ENCODE peak calls at places on chromosomes 1 and 21, in four cellular contexts. One of them, this sample, is unnamed.

GRCh38 chr1:219533280-219533679 is 79.6 kb downstream of the ZC3H11B start:
- DNase-seq in tibial nerve: peak; percentile 75
- DNase-seq in tibial artery: peak; percentile 55
- DNase-seq in lung: no peak
- DNase-seq in this sample: no peak

GRCh38 chr1:230753191-230753585 is 6.0 kb downstream of the CAPN9 start:
- DNase-seq in tibial nerve: no peak
- DNase-seq in tibial artery: no peak
- DNase-seq in lung: no peak
- DNase-seq in this sample: no peak

GRCh38 chr1:214117780-214118179 is 130.0 kb downstream of the PROX1 start:
- DNase-seq in tibial artery: no peak
- DNase-seq in tibial nerve: no peak
- DNase-seq in lung: no peak
- DNase-seq in this sample: no peak

GRCh38 chr21:33936221-33937038 is 20.8 kb upstream of the ATP5PO start:
- DNase-seq in lung: peak; percentile 64
- DNase-seq in tibial nerve: peak; percentile 37
- DNase-seq in tibial artery: peak; percentile 60
- DNase-seq in this sample: no peak

GRCh38 chr1:116491985-116492811 is 78.6 kb downstream of the CD58 start:
- DNase-seq in tibial nerve: no peak
- DNase-seq in tibial artery: no peak
- DNase-seq in lung: no peak
- DNase-seq in this sample: no peak

GRCh38 chr1:169148472-169149252 is 42.2 kb downstream of the ATP1B1 start:
- DNase-seq in tibial nerve: no peak
- DNase-seq in tibial artery: no peak
- DNase-seq in lung: no peak
- DNase-seq in this sample: no peak

GRCh38 chr1:243236604-243237252 is 18.4 kb downstream of the CEP170 start:
- DNase-seq in tibial artery: no peak
- DNase-seq in tibial nerve: no peak
- DNase-seq in lung: no peak
- DNase-seq in this sample: no peak

GRCh38 chr1:153536618-153537375 is 1.0 kb upstream of the S100A6 start:
- DNase-seq in tibial artery: peak; percentile 43
- DNase-seq in lung: peak; percentile 72
- DNase-seq in tibial nerve: no peak
- DNase-seq in this sample: no peak

GRCh38 chr1:100862591-100862990 is 32.1 kb downstream of the EXTL2 start:
- DNase-seq in tibial artery: no peak
- DNase-seq in lung: no peak
- DNase-seq in tibial nerve: no peak
- DNase-seq in this sample: no peak

GRCh38 chr1:30787856-30788495 is 30.4 kb upstream of the LAPTM5 start:
- DNase-seq in tibial artery: no peak
- DNase-seq in tibial nerve: no peak
- DNase-seq in lung: no peak
- DNase-seq in this sample: no peak

GRCh38 chr1:205310981-205311704 is 10.4 kb downstream of the NUAK2 start:
- DNase-seq in tibial artery: no peak
- DNase-seq in lung: no peak
- DNase-seq in tibial nerve: no peak
- DNase-seq in this sample: no peak

GRCh38 chr21:34367320-34367935 is 3.6 kb downstream of the KCNE2 start:
- DNase-seq in tibial nerve: peak; percentile 77
- DNase-seq in tibial artery: peak; percentile 58
- DNase-seq in lung: no peak
- DNase-seq in this sample: peak; percentile 47

GRCh38 chr21:45333583-45334121 is 46.0 kb upstream of the POFUT2 start:
- DNase-seq in lung: no peak
- DNase-seq in tibial nerve: no peak
- DNase-seq in tibial artery: no peak
- DNase-seq in this sample: no peak

GRCh38 chr1:225482489-225482950 is 54.7 kb upstream of the LBR start:
- DNase-seq in tibial nerve: no peak
- DNase-seq in tibial artery: no peak
- DNase-seq in lung: no peak
- DNase-seq in this sample: no peak

DNA sequence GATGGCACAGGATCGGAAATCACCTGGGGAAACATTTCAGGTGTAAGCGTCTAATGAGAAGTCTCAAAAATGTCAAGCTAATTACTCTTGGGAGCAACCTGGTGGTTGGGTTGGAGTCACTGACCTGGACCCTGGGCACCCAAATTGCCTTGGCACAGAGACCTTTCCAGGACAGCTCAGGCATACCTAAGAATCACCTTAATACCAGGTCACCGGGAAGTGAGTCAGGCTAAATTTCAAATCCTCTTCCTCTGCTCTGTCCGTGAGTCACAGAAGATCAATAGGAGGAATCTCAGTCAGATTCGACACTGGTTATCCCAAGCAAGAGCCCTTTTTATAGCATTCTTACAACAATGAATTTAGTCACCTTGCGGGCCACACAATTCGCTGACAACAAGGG is 179.6 kb upstream of the CAMK1G start:
- DNase-seq in lung: no peak
- DNase-seq in tibial artery: no peak
- DNase-seq in tibial nerve: no peak
- DNase-seq in this sample: no peak
- H3K4me3 ChIP-seq in lung: no peak overlapping the region
- H3K4me3 ChIP-seq in tibial artery: no peak overlapping the region
- H3K4me3 ChIP-seq in tibial nerve: no peak overlapping the region
- H3K4me3 ChIP-seq in this sample: no peak overlapping the region

DNA sequence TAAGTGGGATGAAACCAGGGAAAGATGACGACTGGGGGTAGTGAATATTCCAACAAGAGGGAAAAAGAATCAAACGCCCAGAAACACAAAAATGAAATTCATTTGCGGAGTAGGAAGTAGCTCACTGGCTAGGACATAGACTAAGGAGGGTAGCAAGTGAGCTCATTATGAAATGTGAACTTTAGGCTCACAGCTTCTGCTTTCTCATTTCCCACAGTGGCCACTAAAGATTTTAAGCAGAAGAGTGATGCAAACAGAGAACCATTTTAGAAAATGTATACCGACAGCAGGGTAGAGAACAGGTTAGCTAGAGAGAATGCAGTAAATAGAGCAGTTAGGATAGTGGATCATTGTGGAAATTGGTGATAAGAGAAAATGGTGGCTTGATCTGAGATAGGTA is 3.5 kb downstream of the CD48 start:
- DNase-seq in tibial artery: no peak
- DNase-seq in lung: no peak
- DNase-seq in tibial nerve: no peak
- DNase-seq in this sample: no peak
- H3K4me3 ChIP-seq in tibial artery: no peak overlapping the region
- H3K4me3 ChIP-seq in lung: no peak overlapping the region
- H3K4me3 ChIP-seq in tibial nerve: peak overlapping the region; percentile 6
- H3K4me3 ChIP-seq in this sample: no peak overlapping the region

GRCh38 chr1:98515744-98516143 is 145.8 kb upstream of the SNX7 start:
- DNase-seq in tibial artery: no peak
- DNase-seq in tibial nerve: no peak
- DNase-seq in lung: no peak
- DNase-seq in this sample: no peak
- H3K4me3 ChIP-seq in tibial artery: no peak overlapping the region
- H3K4me3 ChIP-seq in tibial nerve: no peak overlapping the region
- H3K4me3 ChIP-seq in lung: no peak overlapping the region
- H3K4me3 ChIP-seq in this sample: no peak overlapping the region

GRCh38 chr1:109385417-109385816 is 12.3 kb downstream of the SORT1 start:
- DNase-seq in tibial artery: peak; percentile 78
- DNase-seq in lung: no peak
- DNase-seq in tibial nerve: peak; percentile 72
- DNase-seq in this sample: no peak
- H3K4me3 ChIP-seq in tibial artery: no peak overlapping the region
- H3K4me3 ChIP-seq in lung: no peak overlapping the region
- H3K4me3 ChIP-seq in tibial nerve: no peak overlapping the region
- H3K4me3 ChIP-seq in this sample: no peak overlapping the region

GRCh38 chr1:160522622-160523345 is at the start of gene SLAMF6:
- DNase-seq in lung: no peak
- DNase-seq in tibial artery: no peak
- DNase-seq in tibial nerve: no peak
- DNase-seq in this sample: no peak
- H3K4me3 ChIP-seq in lung: no peak within 1 kb of the TSS
- H3K4me3 ChIP-seq in tibial artery: no peak within 1 kb of the TSS
- H3K4me3 ChIP-seq in tibial nerve: peak within 1 kb of the TSS; percentile 41
- H3K4me3 ChIP-seq in this sample: no peak within 1 kb of the TSS

GRCh38 chr1:14971201-14971600 is 182.3 kb upstream of the TMEM51 start:
- DNase-seq in tibial nerve: no peak
- DNase-seq in lung: no peak
- DNase-seq in tibial artery: no peak
- DNase-seq in this sample: no peak
- H3K4me3 ChIP-seq in tibial nerve: no peak overlapping the region
- H3K4me3 ChIP-seq in lung: no peak overlapping the region
- H3K4me3 ChIP-seq in tibial artery: peak overlapping the region; percentile 34
- H3K4me3 ChIP-seq in this sample: no peak overlapping the region

DNA sequence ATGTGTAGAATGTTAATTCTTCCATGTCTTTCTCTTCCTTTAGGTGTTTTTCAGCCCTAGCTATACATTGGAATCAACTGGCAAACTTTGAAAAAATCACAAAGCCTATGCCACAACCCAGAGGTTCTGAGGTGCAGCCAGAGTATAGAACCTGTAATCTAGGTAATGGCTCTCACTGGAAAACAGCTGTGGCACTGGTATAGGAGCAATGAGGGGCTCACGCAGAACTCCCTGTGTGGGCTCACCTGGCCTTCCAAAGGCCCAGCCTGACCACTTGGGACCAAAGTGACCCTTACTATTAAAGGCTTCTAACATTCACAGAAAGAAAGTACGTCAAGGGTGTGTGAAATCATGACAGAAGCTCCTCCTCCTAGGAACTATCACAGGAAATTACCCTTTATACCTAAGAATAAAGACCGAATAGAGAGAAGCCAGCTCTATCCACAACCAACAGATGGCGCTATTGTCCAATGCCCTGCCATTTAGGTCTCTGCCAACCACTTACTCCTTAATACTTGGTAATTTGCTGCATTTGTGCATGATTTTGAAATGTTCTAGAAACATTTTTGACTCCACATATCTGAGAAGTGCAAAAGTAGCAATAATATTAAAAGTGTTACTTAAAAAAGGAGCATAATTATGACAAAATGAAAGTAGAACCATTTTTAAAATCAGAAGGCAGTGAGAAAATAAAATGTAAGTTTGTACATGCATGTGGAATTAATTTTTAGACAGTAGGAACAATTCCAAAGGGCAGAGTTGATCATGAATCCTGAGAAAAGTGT is 93.2 kb upstream of the HAO2 start:
- DNase-seq in tibial nerve: peak; percentile 32
- DNase-seq in lung: peak; percentile 40
- DNase-seq in tibial artery: peak; percentile 25
- DNase-seq in this sample: peak; percentile 33
- H3K4me3 ChIP-seq in tibial nerve: no peak overlapping the region
- H3K4me3 ChIP-seq in lung: no peak overlapping the region
- H3K4me3 ChIP-seq in tibial artery: no peak overlapping the region
- H3K4me3 ChIP-seq in this sample: no peak overlapping the region

GRCh38 chr1:181101581-181102226 is 13.2 kb downstream of the IER5 start:
- DNase-seq in tibial nerve: no peak
- DNase-seq in lung: no peak
- DNase-seq in tibial artery: no peak
- DNase-seq in this sample: no peak
- H3K4me3 ChIP-seq in tibial nerve: no peak overlapping the region
- H3K4me3 ChIP-seq in lung: no peak overlapping the region
- H3K4me3 ChIP-seq in tibial artery: no peak overlapping the region
- H3K4me3 ChIP-seq in this sample: no peak overlapping the region

DNA sequence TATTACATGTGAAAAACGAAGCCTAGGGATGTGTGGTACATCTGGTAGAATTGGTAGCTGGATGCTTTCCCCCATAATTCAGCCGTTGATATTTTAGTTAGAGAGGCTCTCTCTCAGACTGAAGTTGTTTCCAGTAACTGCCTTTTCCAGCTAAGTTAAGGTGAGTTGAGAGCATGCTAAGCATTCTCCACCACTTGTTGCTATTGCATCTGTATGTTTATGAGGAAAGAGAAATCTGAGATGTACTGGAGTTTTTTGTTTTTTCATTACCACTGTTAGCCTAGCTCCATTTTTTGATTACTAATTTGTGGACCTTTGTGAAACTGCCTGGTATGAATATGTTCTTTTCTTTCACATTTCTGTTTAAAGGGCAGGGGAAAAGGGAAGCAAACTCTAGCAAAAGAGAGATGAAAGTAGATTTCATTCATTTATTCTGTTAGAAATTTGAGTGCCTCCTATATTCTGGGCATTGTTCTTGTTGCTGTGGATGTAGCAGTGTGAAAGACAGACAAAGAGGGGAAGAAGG is 189.9 kb upstream of the CACYBP start:
- DNase-seq in tibial nerve: no peak
- DNase-seq in lung: no peak
- DNase-seq in tibial artery: no peak
- DNase-seq in this sample: no peak
- H3K4me3 ChIP-seq in tibial nerve: no peak overlapping the region
- H3K4me3 ChIP-seq in lung: no peak overlapping the region
- H3K4me3 ChIP-seq in tibial artery: no peak overlapping the region
- H3K4me3 ChIP-seq in this sample: no peak overlapping the region